ENCODE peak calls at places on chromosomes 12 and 14, in eight cellular contexts. Y, M, R, Z, O, L, J and H are unnamed samples.

GRCh38 chr14:53217283-53217994 is 64.3 kb upstream of the DDHD1 start:
- DNase-seq in O (peak; percentile 33), Y (peak; percentile 48), Z (peak; percentile 53), L (peak; percentile 69), R (peak; percentile 95), M (peak; percentile 78), J (peak; percentile 94), H (peak; percentile 64)

GRCh38 chr12:25557830-25558436 is 4.8 kb upstream of the LMNTD1 start:
- DNase-seq in Z (no peak), J (no peak), R (peak; percentile 89), L (no peak), M (no peak), O (peak; percentile 43), Y (peak; percentile 57), H (peak; percentile 71)

GRCh38 chr14:20714593-20715250 is 26.2 kb downstream of the ANG start:
- DNase-seq in M (no peak), L (no peak), Z (peak; percentile 49), O (peak; percentile 34), J (peak; percentile 96), R (no peak), Y (no peak), H (no peak)

GRCh38 chr12:23704992-23705943 is 244.2 kb downstream of the SOX5 start:
- DNase-seq in J (no peak), O (no peak), L (no peak), M (no peak), R (peak; percentile 81), Z (no peak), Y (no peak), H (no peak)

GRCh38 chr12:47394070-47394469 is 311.8 kb downstream of the RPAP3 start:
- DNase-seq in L (no peak), Y (no peak), R (peak; percentile 8), J (no peak), M (no peak), O (no peak), Z (no peak), H (no peak)

GRCh38 chr14:26863736-26864135 is 265.9 kb upstream of the NOVA1 start:
- DNase-seq in J (no peak), R (no peak), O (no peak), L (no peak), Y (no peak), M (no peak), Z (no peak), H (peak; percentile 47)

GRCh38 chr14:77375164-77375950 is 1.5 kb downstream of the TMED8 start:
- DNase-seq in R (no peak), O (no peak), L (no peak), J (no peak), Y (no peak), M (no peak), Z (no peak), H (no peak)

GRCh38 chr12:11555743-11556625 is 93.5 kb upstream of the ETV6 start:
- DNase-seq in M (no peak), J (no peak), R (no peak), L (no peak), O (no peak), Y (no peak), Z (no peak), H (no peak)

GRCh38 chr12:13195848-13196301 is 651 bp upstream of the EMP1 start:
- DNase-seq in Z (no peak), Y (no peak), J (no peak), O (peak; percentile 68), R (no peak), M (no peak), L (no peak), H (no peak)

GRCh38 chr14:62071029-62071428 is 308.8 kb downstream of the SNAPC1 start:
- DNase-seq in J (no peak), M (no peak), L (no peak), R (peak; percentile 42), O (peak; percentile 8), Y (no peak), Z (no peak), H (no peak)

GRCh38 chr12:120362516-120363273 is 6.3 kb downstream of the MSI1 start:
- DNase-seq in M (no peak), O (no peak), Z (no peak), Y (no peak), R (no peak), L (peak; percentile 60), J (no peak), H (no peak)